ENCODE peak calls at places on chromosomes 6 and 20, in six cellular contexts. One of them, this sample, is unnamed.

GRCh38 chr6:142715386-142715785 is 229.6 kb downstream of the HIVEP2 start:
- DNase-seq in fibroblast of the conjunctiva: no peak
- DNase-seq in brain microvascular endothelial cell: no peak
- DNase-seq in AG09309: no peak
- DNase-seq in OCI-M1: no peak
- DNase-seq in activated CD4-positive, CD25-positive, alpha-beta regulatory T cell: no peak
- DNase-seq in this sample: no peak

GRCh38 chr6:52376763-52377162 is 14.8 kb downstream of the PAQR8 start:
- DNase-seq in fibroblast of the conjunctiva: no peak
- DNase-seq in brain microvascular endothelial cell: no peak
- DNase-seq in AG09309: no peak
- DNase-seq in OCI-M1: peak
- DNase-seq in activated CD4-positive, CD25-positive, alpha-beta regulatory T cell: no peak
- DNase-seq in this sample: no peak

GRCh38 chr6:10559492-10560150 is 38.5 kb downstream of the GCNT2 start:
- DNase-seq in fibroblast of the conjunctiva: no peak
- DNase-seq in brain microvascular endothelial cell: no peak
- DNase-seq in AG09309: no peak
- DNase-seq in OCI-M1: no peak
- DNase-seq in activated CD4-positive, CD25-positive, alpha-beta regulatory T cell: no peak
- DNase-seq in this sample: no peak

GRCh38 chr20:6071162-6071695 is 17.4 kb upstream of the LRRN4 start:
- DNase-seq in fibroblast of the conjunctiva: no peak
- DNase-seq in brain microvascular endothelial cell: no peak
- DNase-seq in AG09309: no peak
- DNase-seq in OCI-M1: no peak
- DNase-seq in activated CD4-positive, CD25-positive, alpha-beta regulatory T cell: no peak
- DNase-seq in this sample: no peak

GRCh38 chr6:125173341-125173740 is 19.8 kb downstream of the TPD52L1 start:
- DNase-seq in fibroblast of the conjunctiva: no peak
- DNase-seq in brain microvascular endothelial cell: no peak
- DNase-seq in AG09309: no peak
- DNase-seq in OCI-M1: no peak
- DNase-seq in activated CD4-positive, CD25-positive, alpha-beta regulatory T cell: no peak
- DNase-seq in this sample: no peak

GRCh38 chr6:130119211-130119610 is 100.8 kb downstream of the L3MBTL3 start:
- DNase-seq in fibroblast of the conjunctiva: no peak
- DNase-seq in brain microvascular endothelial cell: no peak
- DNase-seq in AG09309: no peak
- DNase-seq in OCI-M1: no peak
- DNase-seq in activated CD4-positive, CD25-positive, alpha-beta regulatory T cell: no peak
- DNase-seq in this sample: no peak

GRCh38 chr20:14951707-14952106 is 614.3 kb upstream of the FLRT3 start:
- DNase-seq in fibroblast of the conjunctiva: peak
- DNase-seq in brain microvascular endothelial cell: peak
- DNase-seq in AG09309: peak
- DNase-seq in OCI-M1: no peak
- DNase-seq in activated CD4-positive, CD25-positive, alpha-beta regulatory T cell: no peak
- DNase-seq in this sample: peak

GRCh38 chr6:25172819-25173218 is 106.4 kb upstream of the CARMIL1 start:
- DNase-seq in fibroblast of the conjunctiva: peak
- DNase-seq in brain microvascular endothelial cell: peak
- DNase-seq in AG09309: peak
- DNase-seq in OCI-M1: no peak
- DNase-seq in activated CD4-positive, CD25-positive, alpha-beta regulatory T cell: no peak
- DNase-seq in this sample: peak

GRCh38 chr6:106187424-106187982 is 101.4 kb downstream of the PRDM1 start:
- DNase-seq in fibroblast of the conjunctiva: no peak
- DNase-seq in brain microvascular endothelial cell: no peak
- DNase-seq in AG09309: no peak
- DNase-seq in OCI-M1: no peak
- DNase-seq in activated CD4-positive, CD25-positive, alpha-beta regulatory T cell: no peak
- DNase-seq in this sample: no peak

GRCh38 chr20:3901028-3901746 is 12.0 kb downstream of the PANK2 start:
- DNase-seq in fibroblast of the conjunctiva: no peak
- DNase-seq in brain microvascular endothelial cell: no peak
- DNase-seq in AG09309: no peak
- DNase-seq in OCI-M1: peak
- DNase-seq in activated CD4-positive, CD25-positive, alpha-beta regulatory T cell: no peak
- DNase-seq in this sample: no peak

GRCh38 chr6:33886673-33887144 is 82.9 kb upstream of the MLN start:
- DNase-seq in fibroblast of the conjunctiva: no peak
- DNase-seq in brain microvascular endothelial cell: no peak
- DNase-seq in AG09309: peak
- DNase-seq in OCI-M1: no peak
- DNase-seq in activated CD4-positive, CD25-positive, alpha-beta regulatory T cell: no peak
- DNase-seq in this sample: peak

GRCh38 chr6:156545021-156545420 is 232.2 kb upstream of the ARID1B start:
- DNase-seq in fibroblast of the conjunctiva: no peak
- DNase-seq in brain microvascular endothelial cell: no peak
- DNase-seq in AG09309: no peak
- DNase-seq in OCI-M1: no peak
- DNase-seq in activated CD4-positive, CD25-positive, alpha-beta regulatory T cell: no peak
- DNase-seq in this sample: no peak

GRCh38 chr6:53095716-53096115 is 30.5 kb downstream of the FBXO9 start:
- DNase-seq in fibroblast of the conjunctiva: no peak
- DNase-seq in brain microvascular endothelial cell: no peak
- DNase-seq in AG09309: no peak
- DNase-seq in OCI-M1: no peak
- DNase-seq in activated CD4-positive, CD25-positive, alpha-beta regulatory T cell: no peak
- DNase-seq in this sample: no peak

GRCh38 chr6:136753624-136754023 is 38.7 kb downstream of the MAP3K5 start:
- DNase-seq in fibroblast of the conjunctiva: no peak
- DNase-seq in brain microvascular endothelial cell: no peak
- DNase-seq in AG09309: no peak
- DNase-seq in OCI-M1: no peak
- DNase-seq in activated CD4-positive, CD25-positive, alpha-beta regulatory T cell: peak
- DNase-seq in this sample: no peak

GRCh38 chr6:97864366-97864765 is 581.4 kb upstream of the MMS22L start:
- DNase-seq in fibroblast of the conjunctiva: no peak
- DNase-seq in brain microvascular endothelial cell: no peak
- DNase-seq in AG09309: no peak
- DNase-seq in OCI-M1: no peak
- DNase-seq in activated CD4-positive, CD25-positive, alpha-beta regulatory T cell: no peak
- DNase-seq in this sample: no peak

GRCh38 chr6:163536770-163537169 is 122.3 kb downstream of the QKI start:
- DNase-seq in fibroblast of the conjunctiva: no peak
- DNase-seq in brain microvascular endothelial cell: peak
- DNase-seq in AG09309: no peak
- DNase-seq in OCI-M1: peak
- DNase-seq in activated CD4-positive, CD25-positive, alpha-beta regulatory T cell: no peak
- DNase-seq in this sample: peak

GRCh38 chr6:116557863-116558262 is 4.3 kb downstream of the CALHM4 start:
- DNase-seq in fibroblast of the conjunctiva: peak
- DNase-seq in brain microvascular endothelial cell: peak
- DNase-seq in AG09309: peak
- DNase-seq in OCI-M1: no peak
- DNase-seq in activated CD4-positive, CD25-positive, alpha-beta regulatory T cell: no peak
- DNase-seq in this sample: peak

GRCh38 chr6:129317931-129318820 is 391.8 kb downstream of the ARHGAP18 start:
- DNase-seq in fibroblast of the conjunctiva: peak
- DNase-seq in brain microvascular endothelial cell: peak
- DNase-seq in AG09309: peak
- DNase-seq in OCI-M1: peak
- DNase-seq in activated CD4-positive, CD25-positive, alpha-beta regulatory T cell: no peak
- DNase-seq in this sample: peak

GRCh38 chr6:138403324-138403800 is 661 bp upstream of the HEBP2 start:
- DNase-seq in fibroblast of the conjunctiva: no peak
- DNase-seq in brain microvascular endothelial cell: no peak
- DNase-seq in AG09309: no peak
- DNase-seq in OCI-M1: peak
- DNase-seq in activated CD4-positive, CD25-positive, alpha-beta regulatory T cell: peak
- DNase-seq in this sample: no peak

GRCh38 chr6:39881851-39882566 is 52.3 kb downstream of the MOCS1 start:
- DNase-seq in fibroblast of the conjunctiva: peak
- DNase-seq in brain microvascular endothelial cell: peak
- DNase-seq in AG09309: peak
- DNase-seq in OCI-M1: no peak
- DNase-seq in activated CD4-positive, CD25-positive, alpha-beta regulatory T cell: no peak
- DNase-seq in this sample: peak

GRCh38 chr20:24995741-24996448 is 3.3 kb upstream of the APMAP start:
- DNase-seq in fibroblast of the conjunctiva: no peak
- DNase-seq in brain microvascular endothelial cell: no peak
- DNase-seq in AG09309: no peak
- DNase-seq in OCI-M1: no peak
- DNase-seq in activated CD4-positive, CD25-positive, alpha-beta regulatory T cell: no peak
- DNase-seq in this sample: peak

GRCh38 chr6:158038291-158039177 is 56.9 kb downstream of the SYNJ2 start:
- DNase-seq in fibroblast of the conjunctiva: no peak
- DNase-seq in brain microvascular endothelial cell: no peak
- DNase-seq in AG09309: no peak
- DNase-seq in OCI-M1: no peak
- DNase-seq in activated CD4-positive, CD25-positive, alpha-beta regulatory T cell: no peak
- DNase-seq in this sample: no peak

GRCh38 chr6:154343473-154344308 is 12.9 kb downstream of the IPCEF1 start:
- DNase-seq in fibroblast of the conjunctiva: no peak
- DNase-seq in brain microvascular endothelial cell: peak
- DNase-seq in AG09309: no peak
- DNase-seq in OCI-M1: peak
- DNase-seq in activated CD4-positive, CD25-positive, alpha-beta regulatory T cell: no peak
- DNase-seq in this sample: peak

GRCh38 chr6:44049163-44049988 is 77.9 kb downstream of the MRPL14 start:
- DNase-seq in fibroblast of the conjunctiva: no peak
- DNase-seq in brain microvascular endothelial cell: no peak
- DNase-seq in AG09309: no peak
- DNase-seq in OCI-M1: no peak
- DNase-seq in activated CD4-positive, CD25-positive, alpha-beta regulatory T cell: no peak
- DNase-seq in this sample: peak

GRCh38 chr6:128295670-128296069 is 224.7 kb downstream of the PTPRK start:
- DNase-seq in fibroblast of the conjunctiva: no peak
- DNase-seq in brain microvascular endothelial cell: no peak
- DNase-seq in AG09309: no peak
- DNase-seq in OCI-M1: no peak
- DNase-seq in activated CD4-positive, CD25-positive, alpha-beta regulatory T cell: no peak
- DNase-seq in this sample: no peak

GRCh38 chr20:51259455-51259854 is 236.5 kb upstream of the KCNG1 start:
- DNase-seq in fibroblast of the conjunctiva: no peak
- DNase-seq in brain microvascular endothelial cell: no peak
- DNase-seq in AG09309: no peak
- DNase-seq in OCI-M1: no peak
- DNase-seq in activated CD4-positive, CD25-positive, alpha-beta regulatory T cell: no peak
- DNase-seq in this sample: no peak

GRCh38 chr6:30613251-30614043 is 3.6 kb downstream of the PPP1R10 start:
- DNase-seq in fibroblast of the conjunctiva: no peak
- DNase-seq in brain microvascular endothelial cell: no peak
- DNase-seq in AG09309: no peak
- DNase-seq in OCI-M1: peak
- DNase-seq in activated CD4-positive, CD25-positive, alpha-beta regulatory T cell: no peak
- DNase-seq in this sample: peak

GRCh38 chr20:1803216-1804128 is 91.7 kb upstream of the SIRPA start:
- DNase-seq in fibroblast of the conjunctiva: no peak
- DNase-seq in brain microvascular endothelial cell: peak
- DNase-seq in AG09309: no peak
- DNase-seq in OCI-M1: no peak
- DNase-seq in activated CD4-positive, CD25-positive, alpha-beta regulatory T cell: no peak
- DNase-seq in this sample: peak

GRCh38 chr6:22057962-22058361 is 238.9 kb downstream of the PRL start:
- DNase-seq in fibroblast of the conjunctiva: no peak
- DNase-seq in brain microvascular endothelial cell: no peak
- DNase-seq in AG09309: no peak
- DNase-seq in OCI-M1: no peak
- DNase-seq in activated CD4-positive, CD25-positive, alpha-beta regulatory T cell: no peak
- DNase-seq in this sample: peak

GRCh38 chr6:35363293-35363750 is 21.0 kb downstream of the PPARD start:
- DNase-seq in fibroblast of the conjunctiva: peak
- DNase-seq in brain microvascular endothelial cell: peak
- DNase-seq in AG09309: no peak
- DNase-seq in OCI-M1: no peak
- DNase-seq in activated CD4-positive, CD25-positive, alpha-beta regulatory T cell: no peak
- DNase-seq in this sample: peak

GRCh38 chr6:33430991-33431879 is 11.4 kb downstream of the SYNGAP1 start:
- DNase-seq in fibroblast of the conjunctiva: peak
- DNase-seq in brain microvascular endothelial cell: peak
- DNase-seq in AG09309: no peak
- DNase-seq in OCI-M1: peak
- DNase-seq in activated CD4-positive, CD25-positive, alpha-beta regulatory T cell: peak
- DNase-seq in this sample: peak

GRCh38 chr6:157555795-157556645 is 175.0 kb downstream of the ZDHHC14 start:
- DNase-seq in fibroblast of the conjunctiva: no peak
- DNase-seq in brain microvascular endothelial cell: no peak
- DNase-seq in AG09309: no peak
- DNase-seq in OCI-M1: no peak
- DNase-seq in activated CD4-positive, CD25-positive, alpha-beta regulatory T cell: no peak
- DNase-seq in this sample: no peak

GRCh38 chr6:81722503-81723223 is 29.8 kb downstream of the TENT5A start:
- DNase-seq in fibroblast of the conjunctiva: no peak
- DNase-seq in brain microvascular endothelial cell: no peak
- DNase-seq in AG09309: no peak
- DNase-seq in OCI-M1: peak
- DNase-seq in activated CD4-positive, CD25-positive, alpha-beta regulatory T cell: no peak
- DNase-seq in this sample: no peak

GRCh38 chr20:38685853-38686473 is 38.3 kb upstream of the SLC32A1 start:
- DNase-seq in fibroblast of the conjunctiva: no peak
- DNase-seq in brain microvascular endothelial cell: peak
- DNase-seq in AG09309: no peak
- DNase-seq in OCI-M1: peak
- DNase-seq in activated CD4-positive, CD25-positive, alpha-beta regulatory T cell: no peak
- DNase-seq in this sample: peak

GRCh38 chr6:32175711-32176475 is at the start of gene AGPAT1:
- DNase-seq in fibroblast of the conjunctiva: peak
- DNase-seq in brain microvascular endothelial cell: peak
- DNase-seq in AG09309: peak
- DNase-seq in OCI-M1: peak
- DNase-seq in activated CD4-positive, CD25-positive, alpha-beta regulatory T cell: peak
- DNase-seq in this sample: peak

This sample was measured in astrocyte of the spinal cord.